ENCODE peak calls at places on chromosomes 1 and 21, in seven cellular contexts. Y, R, K, X, H, T and V are unnamed samples.

GRCh38 chr1:47468759-47469404 is 31.0 kb downstream of the FOXD2 start:
- DNase-seq in T (no peak), K (no peak), H (no peak), R (no peak), X (no peak), Y (no peak), V (no peak)

GRCh38 chr1:48761986-48762385 is 14.7 kb downstream of the BEND5 start:
- DNase-seq in H (no peak), X (no peak), T (no peak), R (no peak), K (no peak), Y (peak), V (no peak)

GRCh38 chr21:45396620-45396995 is 8.4 kb upstream of the COL18A1 start:
- DNase-seq in Y (no peak), X (no peak), T (no peak), K (no peak), H (no peak), R (peak), V (no peak)

GRCh38 chr21:38937844-38938243 is 132.1 kb downstream of the ETS2 start:
- DNase-seq in T (no peak), X (no peak), H (no peak), Y (no peak), K (no peak), R (no peak), V (no peak)

GRCh38 chr1:88140325-88140724 is 543.7 kb upstream of the PKN2 start:
- DNase-seq in Y (no peak), T (no peak), H (no peak), K (no peak), R (no peak), X (no peak), V (no peak)

GRCh38 chr1:1041092-1041503 is 21.2 kb downstream of the AGRN start:
- DNase-seq in Y (no peak), T (no peak), H (no peak), X (no peak), R (no peak), K (no peak), V (no peak)

GRCh38 chr1:87684194-87684593 is 355.5 kb downstream of the LMO4 start:
- DNase-seq in Y (peak), T (peak), K (peak), X (no peak), H (peak), R (no peak), V (no peak)

GRCh38 chr1:209642817-209643216 is 9.4 kb downstream of the LAMB3 start:
- DNase-seq in R (no peak), K (peak), X (no peak), Y (no peak), T (peak), H (no peak), V (no peak)

GRCh38 chr1:209675567-209676154 is 449 bp downstream of the G0S2 start:
- DNase-seq in R (peak), Y (peak), H (no peak), K (peak), T (peak), X (no peak), V (peak)

GRCh38 chr1:111864862-111865261 is 109.2 kb downstream of the DDX20 start:
- DNase-seq in X (no peak), Y (no peak), R (no peak), T (no peak), K (no peak), H (peak), V (no peak)

GRCh38 chr1:223712856-223713494 is 636 bp downstream of the CAPN2 start:
- DNase-seq in K (peak), Y (no peak), X (peak), T (no peak), H (no peak), R (peak), V (peak)

GRCh38 chr1:220879090-220879508 is at the start of gene HLX:
- DNase-seq in Y (peak), R (peak), K (peak), T (peak), X (peak), H (peak), V (peak)

GRCh38 chr1:232793944-232794343 is 11.3 kb upstream of the MAP10 start:
- DNase-seq in Y (peak), K (peak), X (no peak), R (no peak), T (peak), H (peak), V (no peak)

GRCh38 chr1:213162338-213162737 is 111.3 kb downstream of the RPS6KC1 start:
- DNase-seq in X (no peak), Y (peak), T (no peak), R (no peak), K (no peak), H (no peak), V (no peak)

GRCh38 chr21:44085491-44086321 is 21.5 kb upstream of the PWP2 start:
- DNase-seq in Y (no peak), R (no peak), H (no peak), K (no peak), X (no peak), T (no peak), V (no peak)

GRCh38 chr1:24454684-24455091 is 39.1 kb downstream of the NIPAL3 start:
- DNase-seq in H (no peak), K (no peak), R (no peak), T (no peak), Y (peak), X (no peak), V (no peak)

GRCh38 chr1:12610305-12610935 is 7.6 kb downstream of the DHRS3 start:
- DNase-seq in R (no peak), H (peak), T (no peak), X (no peak), Y (peak), K (no peak), V (no peak)

GRCh38 chr1:16076871-16077250 is 3.4 kb upstream of the FAM131C start:
- DNase-seq in T (no peak), X (no peak), R (no peak), H (peak), Y (peak), K (no peak), V (no peak)

GRCh38 chr1:101004666-101005065 is 20.9 kb downstream of the DPH5 start:
- DNase-seq in H (no peak), X (no peak), R (no peak), Y (peak), T (peak), K (no peak), V (no peak)

GRCh38 chr1:159869173-159869572 is 6.7 kb upstream of the VSIG8 start:
- DNase-seq in H (peak), K (peak), Y (peak), R (no peak), T (no peak), X (no peak), V (no peak)

GRCh38 chr1:173134800-173135199 is 72.3 kb downstream of the TNFSF4 start:
- DNase-seq in R (peak), X (no peak), T (no peak), K (no peak), H (no peak), Y (peak), V (no peak)

GRCh38 chr1:245788886-245789285 is 634.1 kb downstream of the KIF26B start:
- DNase-seq in H (no peak), K (no peak), T (no peak), Y (no peak), R (no peak), X (no peak), V (no peak)

GRCh38 chr1:116754203-116754977 is at the start of gene CD2:
- DNase-seq in X (no peak), K (peak), T (no peak), H (no peak), Y (no peak), R (no peak), V (no peak)

GRCh38 chr1:56798053-56798471 is 21.1 kb downstream of the FYB2 start:
- DNase-seq in X (no peak), H (peak), Y (peak), T (no peak), K (no peak), R (no peak), V (no peak)

GRCh38 chr1:203274603-203275381 is 30.5 kb upstream of the BTG2 start:
- DNase-seq in X (no peak), H (no peak), K (no peak), R (no peak), T (peak), Y (peak), V (no peak)

GRCh38 chr1:160007577-160008200 is 24.1 kb downstream of the PIGM start:
- DNase-seq in T (no peak), R (no peak), K (no peak), Y (peak), X (no peak), H (peak), V (peak)

GRCh38 chr1:62436039-62436465 is 797 bp upstream of the USP1 start:
- DNase-seq in H (no peak), T (peak), R (peak), Y (no peak), X (peak), K (peak), V (no peak)

GRCh38 chr1:17369466-17369865 is 2.5 kb upstream of the PADI6 start:
- DNase-seq in R (no peak), H (peak), K (no peak), X (no peak), T (no peak), Y (peak), V (no peak)

GRCh38 chr1:117210831-117211261 is at the start of gene VTCN1:
- DNase-seq in T (peak), K (peak), R (peak), H (peak), Y (no peak), X (peak), V (no peak)

GRCh38 chr1:181179279-181179979 is 90.9 kb downstream of the IER5 start:
- DNase-seq in R (no peak), H (no peak), K (no peak), T (no peak), X (no peak), Y (no peak), V (no peak)

GRCh38 chr21:31862078-31862477 is 10.7 kb upstream of the HUNK start:
- DNase-seq in H (no peak), X (no peak), R (no peak), K (no peak), Y (no peak), T (no peak), V (no peak)

GRCh38 chr21:31860851-31861250 is 12.0 kb upstream of the HUNK start:
- DNase-seq in Y (no peak), H (no peak), R (no peak), T (no peak), K (no peak), X (no peak), V (no peak)

GRCh38 chr21:31855180-31855579 is 17.6 kb upstream of the HUNK start:
- DNase-seq in T (no peak), R (no peak), H (no peak), X (no peak), Y (no peak), K (no peak), V (no peak)

GRCh38 chr21:31857096-31857495 is 15.7 kb upstream of the HUNK start:
- DNase-seq in X (no peak), K (no peak), T (no peak), R (no peak), H (no peak), Y (no peak), V (no peak)
- TF ChIP-seq CTCF in X (no peak), K (no peak), T (no peak), R (no peak), H (no peak), Y (no peak), V (no peak)

GRCh38 chr1:91997607-91998195 is 32.1 kb upstream of the EPHX4 start:
- DNase-seq in K (peak), R (no peak), X (no peak), T (peak), H (peak), Y (peak), V (peak)
- TF ChIP-seq CTCF in K (peak), R (peak), X (peak), T (peak), H (peak), Y (peak), V (peak)

DNA sequence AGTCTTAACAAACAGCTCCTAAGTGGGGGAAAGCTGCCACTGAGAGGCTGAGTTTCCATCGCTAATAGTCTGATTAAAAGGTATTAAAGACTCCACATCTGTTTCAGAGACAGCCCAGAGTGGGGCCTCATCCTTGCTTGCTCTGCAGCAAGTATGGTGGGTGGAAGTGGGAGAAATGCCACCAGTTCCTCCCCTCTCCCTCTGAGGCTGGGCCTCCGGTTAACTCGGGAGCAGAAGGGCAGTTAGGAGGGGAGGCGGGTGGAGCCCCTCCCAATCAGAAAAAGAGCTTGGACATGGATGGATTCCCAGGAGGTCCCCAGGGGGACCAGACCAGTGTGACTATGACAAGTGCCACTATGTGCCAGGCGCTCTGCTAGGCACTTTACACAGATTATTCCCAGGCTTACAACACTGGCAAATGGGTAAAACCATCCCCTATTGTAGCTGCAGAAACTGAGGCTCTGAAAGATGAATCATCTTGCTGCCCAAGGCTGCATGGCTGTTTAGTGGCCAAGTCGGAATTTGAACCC is 11.4 kb upstream of the ASCL5 start:
- DNase-seq in H (no peak), X (no peak), Y (no peak), T (no peak), K (no peak), R (no peak), V (no peak)
- TF ChIP-seq CTCF in H (no peak), X (no peak), Y (no peak), T (no peak), K (no peak), R (no peak), V (no peak)

DNA sequence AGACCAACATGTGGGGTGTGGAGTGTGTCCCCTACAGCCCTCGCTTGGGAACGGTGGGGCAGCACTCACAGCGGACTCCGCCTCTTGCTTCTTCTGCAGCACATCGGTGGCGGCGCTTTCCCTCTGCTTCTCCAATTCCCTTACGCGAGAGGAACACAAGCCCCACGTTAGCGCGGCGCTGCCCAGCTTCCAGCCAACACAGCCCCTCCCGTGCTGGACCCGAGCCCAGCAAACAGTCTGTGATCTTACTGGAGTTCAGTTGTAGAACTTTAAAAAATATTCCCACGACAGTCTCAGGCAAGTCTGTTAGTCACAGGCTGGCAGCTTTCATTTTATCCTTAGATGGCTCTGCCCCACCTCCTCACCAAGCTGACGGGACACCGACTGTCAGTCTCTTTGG is 13.6 kb downstream of the THAP3 start:
- DNase-seq in R (peak), X (no peak), T (peak), Y (peak), K (peak), H (no peak), V (no peak)
- TF ChIP-seq CTCF in R (no peak), X (no peak), T (no peak), Y (no peak), K (no peak), H (no peak), V (no peak)

GRCh38 chr21:40049031-40049958 is 182.1 kb downstream of the PCP4 start:
- DNase-seq in Y (peak), R (no peak), K (peak), T (no peak), H (peak), X (no peak), V (no peak)

GRCh38 chr21:40052276-40052675 is 185.0 kb downstream of the PCP4 start:
- DNase-seq in T (no peak), H (no peak), X (no peak), K (no peak), R (no peak), Y (no peak), V (no peak)

GRCh38 chr21:40047993-40048730 is 180.9 kb downstream of the PCP4 start:
- DNase-seq in H (no peak), X (no peak), T (no peak), K (no peak), Y (no peak), R (no peak), V (no peak)

GRCh38 chr21:40051801-40052200 is 184.6 kb downstream of the PCP4 start:
- DNase-seq in X (no peak), R (no peak), K (no peak), Y (no peak), H (no peak), T (no peak), V (no peak)

GRCh38 chr21:40049959-40050290 is 182.7 kb downstream of the PCP4 start:
- DNase-seq in K (no peak), H (no peak), X (no peak), R (no peak), T (no peak), Y (no peak), V (no peak)
- TF ChIP-seq CTCF in K (no peak), H (no peak), X (no peak), R (no peak), T (no peak), Y (no peak), V (no peak)

DNA sequence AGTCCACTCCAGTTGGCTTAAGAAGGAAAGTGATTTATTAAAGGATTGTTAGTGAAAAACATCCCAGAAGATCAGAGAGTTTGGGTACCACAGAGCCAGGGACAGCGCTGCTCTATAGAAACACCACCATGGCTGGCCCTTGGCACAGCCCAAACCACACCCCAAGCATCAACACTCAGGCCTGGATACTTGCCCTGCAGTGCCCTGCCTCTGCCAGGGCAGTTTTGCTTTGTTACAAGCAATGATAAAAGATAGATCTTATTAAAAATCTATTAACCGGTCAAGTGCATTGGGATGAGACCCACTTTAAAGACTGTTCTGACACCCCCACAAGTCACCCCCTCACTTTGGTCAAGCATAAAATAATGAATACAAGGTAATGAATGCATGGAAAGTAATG is 56.6 kb downstream of the KIF21B start:
- DNase-seq in Y (no peak), T (no peak), K (no peak), X (no peak), R (no peak), H (no peak), V (no peak)
- TF ChIP-seq CTCF in Y (no peak), T (no peak), K (no peak), X (no peak), R (no peak), H (no peak), V (no peak)

DNA sequence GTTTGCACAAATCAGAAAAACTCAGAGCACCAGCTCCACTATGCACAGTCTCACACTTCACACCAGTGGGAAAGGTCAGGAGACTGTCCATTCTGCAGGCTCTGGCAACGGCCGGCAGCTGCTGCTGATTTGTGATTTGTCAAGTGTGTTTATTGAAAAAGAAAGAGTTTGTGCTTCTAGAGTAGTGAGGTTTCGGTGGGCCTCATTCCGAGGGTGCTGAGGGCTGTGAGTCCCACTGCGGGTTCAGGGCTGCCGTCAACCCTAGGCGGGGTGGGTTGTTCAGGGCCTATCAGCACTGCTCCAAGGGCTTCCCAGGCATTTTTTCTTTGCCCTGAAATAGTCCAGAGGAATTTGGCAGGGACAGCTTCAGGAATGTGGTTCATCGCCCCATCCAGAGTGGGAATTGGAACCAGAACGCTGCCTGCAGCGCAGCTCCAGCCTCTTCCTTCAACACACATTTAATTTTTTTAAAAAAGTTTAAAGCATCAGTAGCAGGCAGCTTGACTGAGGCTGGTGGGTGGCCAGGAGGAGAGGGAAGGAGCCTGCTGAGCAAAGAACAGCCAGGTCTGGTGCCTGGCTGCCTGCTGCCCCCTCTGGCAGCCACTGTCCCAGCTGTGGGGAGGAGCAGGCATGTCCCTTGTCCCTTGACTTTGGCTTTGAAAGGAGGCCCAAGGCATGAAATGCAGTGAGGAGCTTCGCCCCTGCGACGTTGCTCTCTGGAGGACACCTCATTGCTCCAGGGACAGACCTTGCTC is 19.7 kb downstream of the STUM start:
- DNase-seq in X (no peak), Y (no peak), R (no peak), K (no peak), T (no peak), H (no peak), V (no peak)
- TF ChIP-seq CTCF in X (no peak), Y (no peak), R (peak), K (no peak), T (no peak), H (no peak), V (no peak)